ENCODE peak calls at places on chromosomes 12 and 14, in eight cellular contexts. Z is cardiac fibroblast, J is A549, F is lower leg skin, A is right cardiac atrium, G is MM.1S, T is Caco-2, U is heart right ventricle. X is an unnamed sample.

GRCh38 chr14:36952702-36953101 is 219.7 kb downstream of the SLC25A21 start:
- DNase-seq in Z (peak), J (peak), F (no peak), A (no peak), G (no peak), T (no peak), U (no peak), X (no peak)

GRCh38 chr12:46450279-46450748 is 77.7 kb upstream of the SLC38A2 start:
- DNase-seq in Z (peak), J (no peak), F (peak), A (peak), G (no peak), T (no peak), U (peak), X (no peak)

GRCh38 chr14:66117600-66117999 is 368.6 kb upstream of the CCDC196 start:
- DNase-seq in Z (peak), J (peak), F (no peak), A (no peak), G (no peak), T (no peak), U (no peak), X (no peak)

GRCh38 chr14:53620325-53620716 is 336.3 kb downstream of the BMP4 start:
- DNase-seq in Z (no peak), J (no peak), F (no peak), A (no peak), G (no peak), T (no peak), U (no peak), X (no peak)

GRCh38 chr14:100063314-100063941 is 1.8 kb upstream of the EVL start:
- DNase-seq in Z (no peak), J (no peak), F (no peak), A (no peak), G (no peak), T (no peak), U (no peak), X (no peak)

GRCh38 chr14:104989236-104989950 is 3.8 kb downstream of the CLBA1 start:
- DNase-seq in Z (no peak), J (no peak), F (no peak), A (peak), G (no peak), T (no peak), U (no peak), X (no peak)

GRCh38 chr12:51593539-51593938 is 2.5 kb downstream of the SCN8A start:
- DNase-seq in Z (peak), J (no peak), F (no peak), A (no peak), G (peak), T (peak), U (peak), X (no peak)

GRCh38 chr12:27142102-27142721 is 59.8 kb upstream of the C12orf71 start:
- DNase-seq in Z (peak), J (peak), F (peak), A (no peak), G (peak), T (peak), U (peak), X (no peak)

GRCh38 chr14:75322746-75323145 is 44.1 kb downstream of the FOS start:
- DNase-seq in Z (no peak), J (no peak), F (no peak), A (no peak), G (no peak), T (no peak), U (no peak), X (no peak)

GRCh38 chr14:104289485-104289884 is 151.1 kb downstream of the KIF26A start:
- DNase-seq in Z (no peak), J (no peak), F (no peak), A (no peak), G (no peak), T (no peak), U (no peak), X (no peak)

GRCh38 chr12:27814851-27815591 is 35.0 kb upstream of the MANSC4 start:
- DNase-seq in Z (peak), J (no peak), F (no peak), A (no peak), G (no peak), T (no peak), U (no peak), X (no peak)

GRCh38 chr12:92745874-92746553 is 43.2 kb downstream of the PLEKHG7 start:
- DNase-seq in Z (peak), J (peak), F (peak), A (peak), G (no peak), T (no peak), U (peak), X (peak)

GRCh38 chr12:110316861-110317260 is 35.8 kb downstream of the ATP2A2 start:
- DNase-seq in Z (peak), J (no peak), F (no peak), A (no peak), G (no peak), T (no peak), U (no peak), X (no peak)

GRCh38 chr14:76186318-76187027 is 34.8 kb downstream of the GPATCH2L start:
- DNase-seq in Z (no peak), J (no peak), F (no peak), A (no peak), G (no peak), T (no peak), U (no peak), X (no peak)

GRCh38 chr12:2925322-2925995 is 33.7 kb upstream of the TEAD4 start:
- DNase-seq in Z (no peak), J (no peak), F (no peak), A (no peak), G (no peak), T (no peak), U (no peak), X (no peak)

GRCh38 chr12:47870175-47870781 is 34.5 kb downstream of the VDR start:
- DNase-seq in Z (peak), J (peak), F (no peak), A (peak), G (peak), T (peak), U (peak), X (no peak)

GRCh38 chr12:5087831-5088554 is 44.3 kb downstream of the KCNA5 start:
- DNase-seq in Z (no peak), J (no peak), F (no peak), A (no peak), G (no peak), T (no peak), U (no peak), X (no peak)

GRCh38 chr12:5088586-5089264 is 45.0 kb downstream of the KCNA5 start:
- DNase-seq in Z (peak), J (peak), F (no peak), A (peak), G (no peak), T (no peak), U (no peak), X (no peak)

GRCh38 chr12:5081016-5081415 is 37.3 kb downstream of the KCNA5 start:
- DNase-seq in Z (no peak), J (no peak), F (no peak), A (peak), G (no peak), T (no peak), U (peak), X (no peak)

GRCh38 chr12:5085896-5086295 is 42.2 kb downstream of the KCNA5 start:
- DNase-seq in Z (peak), J (peak), F (no peak), A (no peak), G (no peak), T (no peak), U (no peak), X (no peak)

DNA sequence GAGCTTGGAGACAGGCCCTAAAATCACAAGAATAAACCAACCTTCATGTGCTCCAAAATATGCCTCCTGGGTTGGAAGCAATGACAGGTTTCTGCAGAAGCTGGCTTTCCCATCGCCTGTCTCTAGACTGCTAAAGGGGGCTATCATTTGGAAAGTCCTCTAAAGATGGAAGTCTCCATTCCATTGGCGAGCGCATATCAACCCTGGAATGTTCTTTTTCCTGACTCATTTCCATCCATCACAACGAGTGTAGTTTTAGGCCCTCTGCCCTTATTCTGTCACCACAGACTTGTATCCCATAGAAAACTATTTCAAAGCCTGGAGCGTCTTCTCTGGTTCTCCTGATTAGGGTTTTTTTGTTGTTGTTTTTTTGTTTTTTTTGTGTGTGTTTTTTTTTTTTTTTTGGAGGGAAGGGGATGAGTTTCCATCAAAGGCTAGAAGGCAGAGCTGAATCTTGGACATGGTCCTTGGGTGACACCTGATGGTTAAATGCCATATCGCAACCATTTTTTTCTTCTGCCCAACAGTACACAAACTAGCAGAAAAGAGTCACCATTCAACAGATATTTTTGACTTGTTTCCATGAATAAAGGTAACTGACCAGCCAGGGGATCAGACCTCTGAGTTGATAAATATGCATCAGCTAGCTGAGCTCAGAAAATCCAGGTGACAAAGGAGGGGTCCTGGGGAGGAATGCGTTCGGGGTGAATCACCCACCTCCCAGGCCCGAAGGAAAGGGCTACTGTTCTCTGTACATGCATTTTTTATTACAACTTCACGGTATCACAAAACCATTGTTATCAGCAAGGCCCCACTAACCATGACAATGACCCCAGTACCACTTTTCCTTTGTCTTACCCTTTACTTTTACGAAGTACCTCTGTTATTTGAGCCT is 40.5 kb downstream of the KCNA5 start:
- DNase-seq in Z (peak), J (peak), F (peak), A (no peak), G (peak), T (no peak), U (peak), X (no peak)
- H3K4me3 ChIP-seq in Z (no peak), J (no peak), F (no peak), A (no peak), G (no peak), T (no peak), U (no peak), X (no peak)

DNA sequence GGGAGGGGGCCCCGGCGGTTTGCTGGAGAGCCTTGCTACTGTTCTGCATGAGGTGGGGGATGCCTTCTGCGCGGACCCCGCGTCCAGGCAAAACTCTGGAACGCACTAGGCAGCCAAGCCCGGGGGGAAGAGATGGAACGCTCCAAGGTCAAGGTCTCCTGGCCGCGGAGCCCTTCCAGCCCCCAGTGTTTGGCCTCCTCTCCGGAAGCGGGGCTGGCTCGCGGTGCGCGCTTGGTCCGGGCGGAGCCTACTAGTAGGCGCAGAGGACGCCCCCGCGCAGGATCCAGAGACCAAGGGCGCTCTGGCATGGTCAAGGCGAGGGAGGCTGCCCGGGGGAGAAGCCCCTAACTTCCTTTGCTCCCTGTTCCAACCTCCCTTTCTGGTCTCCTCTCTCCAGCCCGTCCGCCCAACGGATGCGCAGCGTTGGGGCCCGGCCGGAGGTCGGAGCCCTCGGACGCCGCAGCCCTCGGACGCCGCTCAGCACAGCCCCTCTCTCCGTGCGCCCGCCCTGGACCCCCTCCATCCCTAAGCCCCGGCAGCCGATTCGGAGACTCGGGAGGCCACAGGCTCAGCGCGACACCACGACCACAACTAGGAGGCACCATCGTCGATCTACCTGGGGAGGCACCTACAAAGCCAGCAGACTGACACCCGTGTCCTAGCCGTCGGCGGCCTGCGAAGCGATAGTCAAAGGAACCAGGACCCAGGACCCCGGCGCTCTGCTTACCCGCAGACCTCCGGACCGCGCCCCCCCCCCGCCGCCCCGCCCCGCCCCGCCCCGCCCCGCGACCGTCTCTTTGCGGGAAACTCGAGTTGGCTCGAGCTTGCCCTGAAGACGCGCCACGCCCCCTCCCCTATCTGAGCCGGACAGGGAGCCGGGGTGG is 587 bp upstream of the KCNK13 start:
- DNase-seq in Z (no peak), J (no peak), F (no peak), A (peak), G (no peak), T (no peak), U (no peak), X (no peak)
- H3K4me3 ChIP-seq in Z (peak), J (peak), F (peak), A (peak), G (peak), T (peak), U (peak), X (peak)

GRCh38 chr12:57236925-57237652 is 7.6 kb downstream of the SHMT2 start:
- DNase-seq in Z (peak), J (no peak), F (no peak), A (peak), G (no peak), T (no peak), U (peak), X (no peak)

GRCh38 chr12:57235012-57235727 is 5.7 kb downstream of the SHMT2 start:
- DNase-seq in Z (peak), J (no peak), F (no peak), A (peak), G (no peak), T (no peak), U (peak), X (peak)

GRCh38 chr12:57237653-57237951 is 8.1 kb downstream of the SHMT2 start:
- DNase-seq in Z (no peak), J (no peak), F (no peak), A (no peak), G (no peak), T (no peak), U (no peak), X (no peak)

GRCh38 chr12:57235728-57236131 is 6.2 kb downstream of the SHMT2 start:
- DNase-seq in Z (no peak), J (no peak), F (no peak), A (no peak), G (no peak), T (no peak), U (no peak), X (no peak)

GRCh38 chr12:57236224-57236924 is 6.9 kb downstream of the SHMT2 start:
- DNase-seq in Z (no peak), J (no peak), F (no peak), A (peak), G (no peak), T (no peak), U (no peak), X (no peak)
- H3K4me3 ChIP-seq in Z (peak), J (no peak), F (no peak), A (peak), G (no peak), T (no peak), U (peak), X (peak)

GRCh38 chr12:67697981-67698380 is 49.4 kb downstream of the DYRK2 start:
- DNase-seq in Z (no peak), J (no peak), F (no peak), A (no peak), G (no peak), T (no peak), U (no peak), X (no peak)
- H3K4me3 ChIP-seq in Z (no peak), J (no peak), F (no peak), A (no peak), G (no peak), T (no peak), U (no peak), X (no peak)

DNA sequence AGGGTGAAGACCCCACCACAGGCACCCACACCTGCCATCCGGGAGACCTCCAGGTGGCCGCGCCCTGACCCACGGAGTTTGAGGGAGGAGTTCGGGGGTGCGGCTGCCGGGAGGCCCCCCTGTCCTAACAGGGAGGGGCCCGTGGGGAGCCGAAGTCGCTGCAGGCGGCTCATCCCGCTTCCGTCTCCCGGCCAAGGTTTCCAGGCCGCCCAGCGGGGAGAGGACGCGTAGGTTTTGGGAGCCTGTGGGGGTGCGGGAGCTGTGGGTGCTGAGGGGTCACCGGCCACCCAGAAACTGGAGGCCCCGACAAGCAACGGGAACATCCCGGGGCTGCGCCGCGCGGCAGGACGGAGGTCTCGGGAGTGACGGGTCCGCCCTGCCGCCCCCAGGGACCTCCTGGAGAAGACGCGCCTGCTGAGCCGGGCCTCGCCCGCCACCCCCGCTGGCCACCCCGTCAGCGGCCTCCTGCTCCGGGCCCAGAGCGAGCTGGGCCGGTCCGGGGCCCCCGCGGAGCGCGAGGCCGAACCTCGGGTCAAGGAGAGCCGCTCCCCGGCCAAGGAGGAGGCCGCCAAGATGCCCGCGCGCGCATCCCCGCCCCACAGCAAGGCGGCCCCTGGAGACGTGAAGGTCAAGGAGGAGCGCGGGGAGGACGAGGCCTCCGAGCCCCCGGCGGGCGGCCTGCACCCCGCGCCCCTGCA is 27.7 kb downstream of the LRCOL1 start:
- DNase-seq in Z (no peak), J (no peak), F (no peak), A (peak), G (no peak), T (no peak), U (no peak), X (no peak)
- H3K4me3 ChIP-seq in Z (no peak), J (no peak), F (no peak), A (peak), G (no peak), T (no peak), U (peak), X (no peak)

GRCh38 chr12:65830305-65830704 is 6.0 kb downstream of the HMGA2 start:
- DNase-seq in Z (peak), J (no peak), F (no peak), A (no peak), G (no peak), T (no peak), U (no peak), X (no peak)
- H3K4me3 ChIP-seq in Z (no peak), J (no peak), F (no peak), A (no peak), G (no peak), T (no peak), U (no peak), X (no peak)

DNA sequence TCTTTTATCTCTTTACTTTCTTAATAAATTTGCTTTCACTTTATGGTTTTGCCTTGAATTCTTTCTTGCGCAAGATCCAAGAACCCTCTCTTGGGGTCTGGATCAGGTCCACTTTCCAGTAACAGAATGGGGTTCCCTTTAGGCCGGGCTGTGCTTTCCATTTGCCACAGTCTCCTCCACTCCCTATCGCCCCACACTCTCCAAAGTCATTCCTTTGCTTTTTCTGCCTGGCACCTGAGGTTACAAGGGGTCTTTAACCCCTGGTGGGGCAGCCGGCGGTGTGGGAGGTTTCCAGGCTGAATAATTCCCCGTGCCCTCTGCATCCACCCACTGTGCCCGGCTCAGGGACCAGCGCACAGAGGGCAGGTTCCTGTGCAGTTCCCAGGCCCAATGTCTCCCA is 42.9 kb upstream of the LHX5 start:
- DNase-seq in Z (no peak), J (no peak), F (no peak), A (no peak), G (no peak), T (no peak), U (no peak), X (no peak)
- H3K4me3 ChIP-seq in Z (no peak), J (no peak), F (no peak), A (no peak), G (no peak), T (no peak), U (no peak), X (no peak)

X was measured in dorsolateral prefrontal cortex.